ENCODE peak calls at places on chromosomes 2 and 18, in ten cellular contexts. L is activated CD4-positive, alpha-beta T cell treated with anti-CD3 and anti-CD28 coated beads, Interleukin-2, amount 50 U/mL, for 1 hour; E is occipital lobe; I is epithelial cell of esophagus; C is amniotic epithelial cell; G is stimulated activated effector memory CD8-positive, alpha-beta T cell treated with anti-CD3 and anti-CD28 coated beads, Interleukin-12 subunit alpha, Interleukin-12 subunit beta, amount 100 ng/mL, for 72 hours; A is GM04504; U is T-helper 1 cell; O is stimulated activated CD4-positive, alpha-beta T cell treated with anti-CD3 and anti-CD28 coated beads, Interleukin-2, amount 100 ng/mL, for 48 hours; Q is astrocyte of the spinal cord. T is an unnamed sample.

GRCh38 chr2:99088017-99088416 is 53.5 kb upstream of the C2orf15 start:
- DNase-seq in L (no peak), E (no peak), I (no peak), C (peak), G (no peak), A (no peak), U (no peak), O (no peak), Q (no peak), T (no peak)

GRCh38 chr18:45282101-45282812 is 333.0 kb upstream of the SLC14A2 start:
- DNase-seq in L (no peak), E (no peak), I (peak), C (no peak), G (no peak), A (no peak), U (no peak), O (no peak), Q (peak), T (no peak)

GRCh38 chr2:48496867-48497266 is 33.1 kb upstream of the STON1 start:
- DNase-seq in L (no peak), E (no peak), I (no peak), C (peak), G (no peak), A (peak), U (no peak), O (no peak), Q (peak), T (no peak)

GRCh38 chr2:188978291-188979081 is 4.3 kb downstream of the COL3A1 start:
- DNase-seq in L (no peak), E (no peak), I (peak), C (peak), G (no peak), A (peak), U (no peak), O (no peak), Q (peak), T (no peak)

GRCh38 chr18:61982475-61982874 is 89.7 kb upstream of the RNF152 start:
- DNase-seq in L (no peak), E (no peak), I (no peak), C (no peak), G (no peak), A (no peak), U (no peak), O (no peak), Q (no peak), T (no peak)

GRCh38 chr2:241888641-241889040 is 19.1 kb downstream of the RTP5 start:
- DNase-seq in L (no peak), E (no peak), I (no peak), C (no peak), G (no peak), A (no peak), U (no peak), O (no peak), Q (no peak), T (no peak)

GRCh38 chr2:126678278-126679073 is 22.5 kb downstream of the GYPC start:
- DNase-seq in L (no peak), E (no peak), I (no peak), C (no peak), G (no peak), A (no peak), U (no peak), O (no peak), Q (no peak), T (no peak)

GRCh38 chr2:241241669-241242068 is 53.2 kb downstream of the ANO7 start:
- DNase-seq in L (no peak), E (no peak), I (no peak), C (no peak), G (no peak), A (no peak), U (no peak), O (no peak), Q (no peak), T (no peak)

GRCh38 chr2:137467246-137467862 is 496.9 kb upstream of the HNMT start:
- DNase-seq in L (no peak), E (no peak), I (peak), C (peak), G (no peak), A (no peak), U (no peak), O (no peak), Q (peak), T (no peak)

GRCh38 chr2:46960618-46961017 is 45.0 kb upstream of the MCFD2 start:
- DNase-seq in L (no peak), E (no peak), I (no peak), C (no peak), G (no peak), A (no peak), U (no peak), O (no peak), Q (no peak), T (no peak)

GRCh38 chr18:35671952-35672603 is 90.5 kb downstream of the GALNT1 start:
- DNase-seq in L (no peak), E (no peak), I (no peak), C (peak), G (no peak), A (no peak), U (no peak), O (no peak), Q (peak), T (no peak)

GRCh38 chr2:111689174-111689573 is 194.8 kb downstream of the ANAPC1 start:
- DNase-seq in L (no peak), E (no peak), I (no peak), C (no peak), G (no peak), A (no peak), U (no peak), O (no peak), Q (no peak), T (no peak)

GRCh38 chr2:150610670-150611279 is 123.3 kb upstream of the RND3 start:
- DNase-seq in L (no peak), E (no peak), I (peak), C (peak), G (no peak), A (peak), U (no peak), O (no peak), Q (peak), T (no peak)

GRCh38 chr2:224885836-224886547 is 156.3 kb downstream of the DOCK10 start:
- DNase-seq in L (no peak), E (no peak), I (peak), C (peak), G (no peak), A (peak), U (no peak), O (no peak), Q (peak), T (no peak)

GRCh38 chr2:18046558-18046957 is 168.1 kb downstream of the KCNS3 start:
- DNase-seq in L (no peak), E (no peak), I (peak), C (peak), G (no peak), A (peak), U (no peak), O (no peak), Q (peak), T (no peak)

GRCh38 chr2:202842690-202843089 is 28.9 kb downstream of the ICA1L start:
- DNase-seq in L (no peak), E (no peak), I (no peak), C (no peak), G (no peak), A (no peak), U (no peak), O (no peak), Q (no peak), T (no peak)

GRCh38 chr2:220014961-220015360 is 387.5 kb downstream of the SLC4A3 start:
- DNase-seq in L (no peak), E (no peak), I (no peak), C (no peak), G (no peak), A (no peak), U (no peak), O (no peak), Q (no peak), T (no peak)

GRCh38 chr2:231707625-231708049 is 688 bp upstream of the PTMA start:
- DNase-seq in L (peak), E (no peak), I (peak), C (peak), G (no peak), A (no peak), U (no peak), O (no peak), Q (no peak), T (no peak)

GRCh38 chr2:147416099-147416498 is 428.7 kb upstream of the ACVR2A start:
- DNase-seq in L (no peak), E (no peak), I (peak), C (peak), G (no peak), A (no peak), U (no peak), O (no peak), Q (no peak), T (no peak)

GRCh38 chr18:36296591-36297418 is 708 bp upstream of the FHOD3 start:
- DNase-seq in L (no peak), E (peak), I (peak), C (peak), G (no peak), A (peak), U (no peak), O (no peak), Q (peak), T (peak)

GRCh38 chr2:181859123-181859522 is 32.4 kb upstream of the ITPRID2 start:
- DNase-seq in L (no peak), E (no peak), I (no peak), C (no peak), G (no peak), A (no peak), U (no peak), O (no peak), Q (no peak), T (no peak)

GRCh38 chr2:118032169-118033013 is 18.5 kb upstream of the CCDC93 start:
- DNase-seq in L (peak), E (no peak), I (peak), C (peak), G (no peak), A (no peak), U (peak), O (peak), Q (peak), T (peak)

GRCh38 chr18:59446012-59446411 is 86.9 kb upstream of the LMAN1 start:
- DNase-seq in L (no peak), E (no peak), I (peak), C (peak), G (no peak), A (peak), U (no peak), O (no peak), Q (peak), T (no peak)

T was measured in left cardiac atrium.